ENCODE peak calls at places on chromosomes 1 and 21, in eight cellular contexts. C is dorsolateral prefrontal cortex, F is fibroblast of lung, V is LNCaP clone FGC, Y is mucosa of descending colon, I is tibial nerve, Z is breast epithelium, H is brain microvascular endothelial cell. R is an unnamed sample.

GRCh38 chr1:34283142-34283541 is 106.4 kb downstream of the C1orf94 start:
- DNase-seq in I (no peak), V (no peak), Z (no peak), C (no peak), H (no peak), F (no peak), Y (no peak), R (no peak)

GRCh38 chr1:57633055-57633454 is 209.2 kb upstream of the DAB1 start:
- DNase-seq in I (no peak), C (no peak), F (no peak), V (no peak), Z (no peak), Y (no peak), H (no peak), R (no peak)

GRCh38 chr21:45289655-45290515 is 2.2 kb upstream of the POFUT2 start:
- DNase-seq in F (peak; percentile 20), I (no peak), Y (no peak), Z (peak; percentile 49), H (no peak), V (no peak), C (no peak), R (no peak)

GRCh38 chr1:180274221-180274620 is 44.2 kb downstream of the LHX4 start:
- DNase-seq in Z (no peak), V (no peak), F (no peak), H (no peak), Y (no peak), I (no peak), C (no peak), R (no peak)

GRCh38 chr1:2196901-2197638 is 2.5 kb upstream of the FAAP20 start:
- DNase-seq in C (no peak), I (no peak), F (no peak), Y (no peak), Z (no peak), V (no peak), H (no peak), R (no peak)

GRCh38 chr1:217333939-217334338 is 297.0 kb downstream of the GPATCH2 start:
- DNase-seq in Y (peak; percentile 11), Z (no peak), F (peak; percentile 5), V (no peak), I (no peak), C (no peak), H (no peak), R (peak; percentile 8)

GRCh38 chr1:26996665-26997064 is 3.2 kb downstream of the TRNP1 start:
- DNase-seq in C (no peak), Y (no peak), V (no peak), H (no peak), Z (no peak), F (no peak), I (no peak), R (no peak)

GRCh38 chr1:232510367-232511110 is 119.4 kb downstream of the SIPA1L2 start:
- DNase-seq in I (no peak), H (no peak), Y (no peak), Z (no peak), V (no peak), F (no peak), C (no peak), R (no peak)

GRCh38 chr1:154975409-154976205 is 1.1 kb downstream of the CKS1B start:
- DNase-seq in V (no peak), I (peak; percentile 58), H (peak; percentile 61), F (peak; percentile 54), Z (peak; percentile 71), Y (peak; percentile 82), C (no peak), R (peak; percentile 59)

GRCh38 chr1:12542138-12542465 is 75.9 kb downstream of the DHRS3 start:
- DNase-seq in I (no peak), H (no peak), Y (no peak), F (no peak), V (no peak), C (no peak), Z (no peak), R (no peak)

GRCh38 chr21:21612446-21612845 is 614.2 kb downstream of the NCAM2 start:
- DNase-seq in V (no peak), C (no peak), H (peak; percentile 37), Z (no peak), F (peak; percentile 95), Y (no peak), I (no peak), R (no peak)

GRCh38 chr1:59173721-59174120 is 123.2 kb upstream of the FGGY start:
- DNase-seq in V (no peak), I (no peak), H (peak; percentile 71), C (no peak), F (peak; percentile 79), Z (no peak), Y (no peak), R (no peak)

GRCh38 chr1:38858833-38859560 is 575 bp downstream of the RRAGC start:
- DNase-seq in F (peak; percentile 72), Z (peak; percentile 58), Y (peak; percentile 74), I (peak; percentile 30), H (peak; percentile 62), V (peak; percentile 40), C (no peak), R (peak; percentile 34)

GRCh38 chr1:78387872-78388271 is 102.9 kb upstream of the PTGFR start:
- DNase-seq in F (peak; percentile 72), I (no peak), Z (no peak), V (no peak), Y (no peak), H (peak; percentile 22), C (no peak), R (no peak)

GRCh38 chr1:231354330-231355020 is 16.4 kb downstream of the SPRTN start:
- DNase-seq in I (no peak), H (no peak), Z (no peak), C (no peak), F (peak; percentile 48), Y (no peak), V (no peak), R (no peak)

GRCh38 chr1:38029725-38030511 is 16.7 kb downstream of the POU3F1 start:
- DNase-seq in I (no peak), Z (no peak), Y (peak; percentile 26), F (peak; percentile 78), C (no peak), V (no peak), H (peak; percentile 64), R (no peak)

GRCh38 chr1:247407180-247407616 is 8.8 kb upstream of the NLRP3 start:
- DNase-seq in Y (peak; percentile 23), V (no peak), I (no peak), H (no peak), C (no peak), Z (no peak), F (no peak), R (peak; percentile 77)
- H3K4me3 ChIP-seq in Y (no peak overlapping the region), V (no peak overlapping the region), I (no peak overlapping the region), H (no peak overlapping the region), C (no peak overlapping the region), Z (no peak overlapping the region), F (no peak overlapping the region), R (no peak overlapping the region)

GRCh38 chr1:183622013-183622412 is 13.6 kb downstream of the ARPC5 start:
- DNase-seq in Y (no peak), Z (no peak), C (no peak), F (no peak), I (no peak), V (no peak), H (no peak), R (no peak)

GRCh38 chr1:183628537-183628936 is 7.0 kb downstream of the ARPC5 start:
- DNase-seq in V (no peak), I (no peak), H (no peak), Y (no peak), C (no peak), F (no peak), Z (no peak), R (no peak)

GRCh38 chr1:183620311-183620710 is 15.3 kb downstream of the ARPC5 start:
- DNase-seq in Y (no peak), I (no peak), V (no peak), C (no peak), H (no peak), Z (no peak), F (no peak), R (no peak)

GRCh38 chr1:183619719-183620118 is 15.9 kb downstream of the ARPC5 start:
- DNase-seq in I (no peak), H (no peak), V (no peak), F (no peak), Z (no peak), C (no peak), Y (no peak), R (no peak)

GRCh38 chr1:183622884-183623785 is 12.4 kb downstream of the ARPC5 start:
- DNase-seq in I (peak; percentile 58), H (peak; percentile 61), V (peak; percentile 58), Z (no peak), C (no peak), Y (peak; percentile 71), F (peak; percentile 55), R (peak; percentile 45)
- TF ChIP-seq CTCF in I (peak; percentile 50), H (peak; percentile 76), V (peak; percentile 94), Z (peak; percentile 41), C (peak; percentile 63), Y (peak; percentile 45), F (peak; percentile 53), R (peak; percentile 75)

DNA sequence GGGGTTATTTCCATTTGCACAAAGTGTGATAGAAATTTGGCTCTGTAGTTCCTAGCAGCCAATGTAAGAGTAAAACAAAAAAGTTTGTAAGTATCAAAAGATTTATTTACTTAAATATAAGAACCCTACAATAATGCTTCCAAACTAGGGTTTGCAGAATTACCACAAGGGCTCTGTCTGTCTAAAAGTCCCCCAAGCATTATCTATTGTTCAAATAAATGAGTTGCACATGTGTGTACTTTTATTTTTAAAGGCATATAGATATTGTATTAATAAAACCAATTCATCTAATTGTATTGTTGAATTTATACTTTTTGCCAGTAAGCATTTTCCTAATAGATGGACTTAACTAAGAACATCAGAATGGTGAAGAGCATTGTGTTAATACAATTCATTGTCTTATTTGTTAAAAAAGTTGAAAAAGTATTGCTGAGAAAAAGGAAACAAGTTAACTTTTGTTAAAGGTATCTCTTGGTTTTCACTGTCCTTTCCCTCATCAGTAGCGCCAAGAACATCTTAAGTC is 864 bp upstream of the PTPRC start:
- DNase-seq in C (no peak), Y (no peak), H (no peak), Z (no peak), I (no peak), V (no peak), F (no peak), R (no peak)
- H3K4me3 ChIP-seq in C (no peak overlapping the region), Y (no peak overlapping the region), H (no peak overlapping the region), Z (no peak overlapping the region), I (no peak overlapping the region), V (no peak overlapping the region), F (no peak overlapping the region), R (peak overlapping the region; percentile 26)

GRCh38 chr1:21510885-21511578 is 1.8 kb downstream of the ALPL start:
- DNase-seq in F (peak; percentile 28), Z (no peak), Y (no peak), V (no peak), H (no peak), C (no peak), I (no peak), R (no peak)

GRCh38 chr1:21509351-21510112 is at the start of gene ALPL:
- DNase-seq in Z (no peak), I (no peak), H (no peak), Y (no peak), F (no peak), C (no peak), V (no peak), R (no peak)

GRCh38 chr1:21508580-21509350 is 458 bp upstream of the ALPL start:
- DNase-seq in Z (no peak), H (no peak), V (no peak), F (peak; percentile 27), C (peak; percentile 49), Y (peak; percentile 79), I (peak; percentile 39), R (no peak)

GRCh38 chr1:21511579-21512522 is 2.6 kb downstream of the ALPL start:
- DNase-seq in C (no peak), H (peak; percentile 95), Z (peak; percentile 80), Y (peak; percentile 38), V (no peak), F (peak; percentile 98), I (peak; percentile 68), R (no peak)

GRCh38 chr1:21510113-21510493 is 880 bp downstream of the ALPL start:
- DNase-seq in F (no peak), V (no peak), C (no peak), H (no peak), Y (no peak), Z (no peak), I (no peak), R (no peak)
- TF ChIP-seq CTCF in F (no peak), V (no peak), C (no peak), H (no peak), Y (no peak), Z (no peak), I (no peak), R (no peak)

R was measured in GM12864.